ENCODE peak calls at places on chromosomes 12 and 14, in five cellular contexts. I, L, A, Y and N are unnamed samples.
A peak's percentile ranks its signal among the peaks of the same experiment; 100 is the strongest.

GRCh38 chr12:14771651-14772137 is 31.6 kb downstream of the WBP11 start:
- DNase-seq in L (no peak), I (no peak), Y (no peak), A (no peak), N (no peak)

GRCh38 chr12:2752676-2753371 is 41.9 kb upstream of the FKBP4 start:
- DNase-seq in I (peak; percentile 13), L (peak; percentile 91), Y (peak; percentile 81), A (no peak), N (peak; percentile 74)

GRCh38 chr14:98984719-98985041 is 287.3 kb downstream of the BCL11B start:
- DNase-seq in A (no peak), Y (no peak), I (no peak), L (peak; percentile 73), N (no peak)

GRCh38 chr12:63844391-63845341 is at the start of gene SRGAP1:
- DNase-seq in A (peak; percentile 67), L (peak; percentile 88), I (no peak), Y (no peak), N (peak; percentile 61)

GRCh38 chr12:76018111-76018510 is 13.5 kb downstream of the PHLDA1 start:
- DNase-seq in A (no peak), I (no peak), Y (no peak), L (no peak), N (peak; percentile 62)

GRCh38 chr14:85172290-85172689 is 357.7 kb upstream of the FLRT2 start:
- DNase-seq in I (no peak), A (no peak), L (no peak), Y (no peak), N (no peak)

GRCh38 chr14:31206536-31207286 is 882 bp downstream of the HECTD1 start:
- DNase-seq in Y (peak; percentile 55), L (peak; percentile 86), A (peak; percentile 50), I (no peak), N (peak; percentile 23)

GRCh38 chr12:62210422-62210821 is 49.8 kb upstream of the USP15 start:
- DNase-seq in I (no peak), L (no peak), Y (no peak), A (no peak), N (peak; percentile 51)

GRCh38 chr14:90815817-90816662 is at the start of gene TTC7B:
- DNase-seq in Y (no peak), L (no peak), I (no peak), A (no peak), N (peak; percentile 71)

GRCh38 chr14:54856152-54856551 is 46.5 kb downstream of the GCH1 start:
- DNase-seq in A (no peak), Y (no peak), I (no peak), L (no peak), N (no peak)

GRCh38 chr12:33892425-33892824 is 129.9 kb upstream of the ALG10 start:
- DNase-seq in Y (no peak), L (no peak), A (no peak), I (no peak), N (no peak)

GRCh38 chr14:58332514-58332913 is 34.2 kb downstream of the ARID4A start:
- DNase-seq in Y (no peak), A (no peak), L (no peak), I (no peak), N (no peak)

GRCh38 chr12:40946612-40947194 is 241.4 kb upstream of the PDZRN4 start:
- DNase-seq in L (no peak), A (no peak), I (no peak), Y (no peak), N (no peak)

GRCh38 chr14:100063314-100063941 is 1.8 kb upstream of the EVL start:
- DNase-seq in I (no peak), Y (no peak), L (no peak), A (no peak), N (no peak)

GRCh38 chr12:130878193-130879185 is 6.6 kb downstream of the RAN start:
- DNase-seq in L (no peak), Y (no peak), A (no peak), I (no peak), N (no peak)

GRCh38 chr12:55899035-55899434 is 28.7 kb downstream of the PYM1 start:
- DNase-seq in I (no peak), Y (no peak), L (no peak), A (no peak), N (no peak)

GRCh38 chr14:58807271-58807670 is 169.5 kb downstream of the DACT1 start:
- DNase-seq in I (no peak), A (no peak), Y (no peak), L (no peak), N (no peak)

GRCh38 chr14:75222208-75222701 is 45.8 kb upstream of the TMED10 start:
- DNase-seq in L (no peak), Y (no peak), I (peak; percentile 33), A (peak; percentile 97), N (peak; percentile 40)

GRCh38 chr12:92414383-92415065 is 268.9 kb upstream of the BTG1 start:
- DNase-seq in Y (no peak), L (no peak), A (no peak), I (no peak), N (no peak)

GRCh38 chr12:5694759-5695409 is 250.2 kb downstream of the ANO2 start:
- DNase-seq in Y (no peak), I (no peak), A (no peak), L (no peak), N (no peak)

GRCh38 chr12:12502813-12503146 is 59.9 kb downstream of the DUSP16 start:
- DNase-seq in I (no peak), A (no peak), L (no peak), Y (no peak), N (no peak)

GRCh38 chr12:72511906-72512305 is 239.7 kb downstream of the TRHDE start:
- DNase-seq in L (no peak), I (peak; percentile 56), A (no peak), Y (no peak), N (no peak)

GRCh38 chr14:28609228-28609828 is 157.3 kb upstream of the FOXG1 start:
- DNase-seq in Y (no peak), A (no peak), I (no peak), L (no peak), N (peak; percentile 69)

GRCh38 chr14:49623941-49624806 is 3.6 kb downstream of the MGAT2 start:
- DNase-seq in L (no peak), Y (no peak), I (no peak), A (no peak), N (no peak)

GRCh38 chr12:132513070-132513398 is 23.1 kb downstream of the FBRSL1 start:
- DNase-seq in L (no peak), A (no peak), I (peak; percentile 38), Y (no peak), N (no peak)

GRCh38 chr12:110279976-110280783 is 867 bp upstream of the ATP2A2 start:
- DNase-seq in L (no peak), I (no peak), A (no peak), Y (peak; percentile 59), N (peak; percentile 71)

GRCh38 chr12:33438890-33439586 is 581 bp downstream of the SYT10 start:
- DNase-seq in L (peak; percentile 84), I (no peak), Y (no peak), A (peak; percentile 36), N (peak; percentile 58)

GRCh38 chr12:120012067-120012621 is 23.1 kb downstream of the BICDL1 start:
- DNase-seq in Y (peak; percentile 19), A (no peak), L (no peak), I (no peak), N (no peak)

GRCh38 chr12:104457746-104458644 is 1.2 kb downstream of the CHST11 start:
- DNase-seq in L (peak; percentile 84), A (no peak), I (no peak), Y (peak; percentile 37), N (peak; percentile 40)

GRCh38 chr12:67394600-67394999 is 125.4 kb downstream of the CAND1 start:
- DNase-seq in L (no peak), I (peak; percentile 18), A (peak; percentile 68), Y (no peak), N (no peak)

GRCh38 chr12:126780343-126780742 is 1486.6 kb upstream of the TMEM132C start:
- DNase-seq in Y (no peak), I (no peak), A (no peak), L (no peak), N (no peak)

GRCh38 chr12:105085537-105085936 is 1.3 kb upstream of the ALDH1L2 start:
- DNase-seq in Y (no peak), L (no peak), A (no peak), I (no peak), N (no peak)

GRCh38 chr12:45730116-45730841 is 773 bp downstream of the ARID2 start:
- DNase-seq in L (peak; percentile 84), Y (peak; percentile 61), A (peak; percentile 45), I (no peak), N (peak; percentile 23)

GRCh38 chr12:18456344-18456743 is 195.0 kb downstream of the PIK3C2G start:
- DNase-seq in I (no peak), A (no peak), Y (no peak), L (no peak), N (no peak)

GRCh38 chr14:39454906-39455539 is 22.8 kb upstream of the FBXO33 start:
- DNase-seq in I (no peak), L (no peak), A (no peak), Y (no peak), N (no peak)

GRCh38 chr14:39456702-39457250 is 24.5 kb upstream of the FBXO33 start:
- DNase-seq in A (no peak), I (no peak), Y (no peak), L (no peak), N (no peak)

GRCh38 chr14:39459795-39460478 is 27.7 kb upstream of the FBXO33 start:
- DNase-seq in L (no peak), Y (no peak), I (no peak), A (no peak), N (no peak)
- TF ChIP-seq CTCF in L (no peak), Y (no peak), I (no peak), A (no peak), N (no peak)

GRCh38 chr12:57031228-57031670 is 14.9 kb upstream of the TAC3 start:
- DNase-seq in L (no peak), A (no peak), Y (no peak), I (no peak), N (no peak)
- TF ChIP-seq CTCF in L (no peak), A (peak; percentile 37), Y (no peak), I (no peak), N (no peak)

GRCh38 chr12:49018282-49019119 is at the start of gene PRKAG1:
- DNase-seq in L (peak; percentile 98), A (peak; percentile 93), Y (peak; percentile 97), I (peak; percentile 92), N (peak; percentile 92)
- TF ChIP-seq CTCF in L (peak; percentile 63), A (peak; percentile 57), Y (peak; percentile 56), I (peak; percentile 63), N (peak; percentile 33)

GRCh38 chr12:28237423-28237822 is 47.2 kb downstream of the CCDC91 start:
- DNase-seq in A (no peak), L (no peak), Y (no peak), I (no peak), N (peak; percentile 5)
- TF ChIP-seq CTCF in A (peak; percentile 14), L (peak; percentile 19), Y (no peak), I (peak; percentile 15), N (no peak)

GRCh38 chr14:35959835-35960234 is 133.7 kb downstream of the BRMS1L start:
- DNase-seq in L (no peak), A (no peak), I (no peak), Y (no peak), N (peak; percentile 8)
- TF ChIP-seq CTCF in L (peak; percentile 17), A (peak; percentile 50), I (no peak), Y (no peak), N (no peak)

GRCh38 chr12:112788205-112788604 is 3.3 kb upstream of the RPH3A start:
- DNase-seq in Y (no peak), I (no peak), A (no peak), L (no peak), N (no peak)
- TF ChIP-seq CTCF in Y (no peak), I (no peak), A (no peak), L (no peak), N (no peak)